ENCODE peak calls at places on chromosomes 4 and X, in nine cellular contexts. O is T-helper 2 cell, E is sigmoid colon, K is NAMALWA, T is T-helper 17 cell, Q is activated T-cell treated with anti-CD3 and anti-CD28 coated beads for 1 hour, J is NCI-H2081, X is HEK293T, F is A549. U is an unnamed sample.
A peak's percentile ranks its signal among the peaks of the same experiment; 100 is the strongest.

GRCh38 chr4:55069248-55069647 is 56.1 kb downstream of the KDR start:
- DNase-seq in O (no peak), E (no peak), K (no peak), T (no peak), Q (no peak), J (no peak), X (no peak), F (no peak), U (no peak)

GRCh38 chr4:124277691-124278090 is 434.8 kb downstream of the ANKRD50 start:
- DNase-seq in O (no peak), E (no peak), K (no peak), T (no peak), Q (no peak), J (no peak), X (no peak), F (no peak), U (no peak)

GRCh38 chrX:42098897-42099296 is 175.5 kb upstream of the CASK start:
- DNase-seq in O (no peak), E (no peak), K (no peak), T (no peak), Q (no peak), J (no peak), X (no peak), F (no peak), U (no peak)

GRCh38 chr4:6273661-6273990 is 4.0 kb downstream of the WFS1 start:
- DNase-seq in O (no peak), E (no peak), K (no peak), T (no peak), Q (no peak), J (no peak), X (no peak), F (no peak), U (no peak)

GRCh38 chr4:54092800-54093608 is 7.0 kb upstream of the GSX2 start:
- DNase-seq in O (no peak), E (no peak), K (no peak), T (no peak), Q (no peak), J (no peak), X (no peak), F (no peak), U (no peak)

GRCh38 chrX:28981952-28982351 is 394.7 kb downstream of the IL1RAPL1 start:
- DNase-seq in O (no peak), E (no peak), K (no peak), T (no peak), Q (no peak), J (no peak), X (no peak), F (no peak), U (no peak)

GRCh38 chr4:88659061-88659889 is 38.4 kb downstream of the NAP1L5 start:
- DNase-seq in O (peak; percentile 53), E (peak; percentile 70), K (peak; percentile 35), T (peak; percentile 9), Q (no peak), J (peak; percentile 55), X (peak; percentile 69), F (peak; percentile 67), U (no peak)

GRCh38 chr4:84379881-84380618 is 119.0 kb downstream of the NKX6-1 start:
- DNase-seq in O (no peak), E (no peak), K (no peak), T (no peak), Q (no peak), J (no peak), X (no peak), F (peak; percentile 40), U (no peak)

GRCh38 chrX:130024127-130024526 is 41.7 kb downstream of the BCORL1 start:
- DNase-seq in O (peak; percentile 89), E (peak; percentile 86), K (peak; percentile 85), T (peak; percentile 61), Q (peak; percentile 64), J (no peak), X (peak; percentile 73), F (peak; percentile 56), U (peak; percentile 84)

GRCh38 chr4:138758876-138759275 is 256.7 kb upstream of the NOCT start:
- DNase-seq in O (no peak), E (no peak), K (no peak), T (no peak), Q (no peak), J (no peak), X (no peak), F (no peak), U (no peak)

GRCh38 chr4:98728433-98728832 is 70.0 kb upstream of the TSPAN5 start:
- DNase-seq in O (no peak), E (no peak), K (no peak), T (no peak), Q (no peak), J (no peak), X (no peak), F (no peak), U (no peak)

GRCh38 chr4:4413373-4413725 is 26.4 kb downstream of the NSG1 start:
- DNase-seq in O (no peak), E (peak; percentile 44), K (no peak), T (no peak), Q (no peak), J (no peak), X (no peak), F (no peak), U (no peak)

GRCh38 chr4:6469144-6469543 is 3.3 kb downstream of the PPP2R2C start:
- DNase-seq in O (no peak), E (peak; percentile 9), K (no peak), T (no peak), Q (no peak), J (no peak), X (no peak), F (no peak), U (no peak)

GRCh38 chrX:118337687-118338086 is 8.2 kb upstream of the WDR44 start:
- DNase-seq in O (no peak), E (no peak), K (no peak), T (no peak), Q (no peak), J (no peak), X (no peak), F (no peak), U (no peak)

GRCh38 chrX:154714925-154715324 is 36.0 kb downstream of the GAB3 start:
- DNase-seq in O (peak; percentile 64), E (no peak), K (peak; percentile 72), T (peak; percentile 33), Q (peak; percentile 16), J (peak; percentile 4), X (peak; percentile 77), F (peak; percentile 45), U (peak; percentile 34)

GRCh38 chr4:5524900-5525299 is 183.5 kb downstream of the EVC2 start:
- DNase-seq in O (no peak), E (no peak), K (no peak), T (no peak), Q (no peak), J (no peak), X (no peak), F (no peak), U (no peak)

GRCh38 chr4:153792007-153792892 is 3.4 kb upstream of the SFRP2 start:
- DNase-seq in O (no peak), E (peak; percentile 84), K (no peak), T (no peak), Q (no peak), J (no peak), X (no peak), F (peak; percentile 5), U (no peak)

GRCh38 chr4:1842339-1842895 is 13.5 kb downstream of the LETM1 start:
- DNase-seq in O (no peak), E (no peak), K (no peak), T (no peak), Q (no peak), J (no peak), X (no peak), F (no peak), U (no peak)

GRCh38 chr4:119041951-119042560 is 93.6 kb upstream of the MYOZ2 start:
- DNase-seq in O (peak; percentile 76), E (peak; percentile 79), K (peak; percentile 95), T (peak; percentile 34), Q (peak; percentile 33), J (peak; percentile 74), X (peak; percentile 70), F (peak; percentile 81), U (peak; percentile 7)

GRCh38 chrX:67546496-67547423 is 2.9 kb downstream of the AR start:
- DNase-seq in O (no peak), E (no peak), K (no peak), T (no peak), Q (no peak), J (no peak), X (no peak), F (no peak), U (no peak)

GRCh38 chr4:183571350-183572076 is 66.7 kb downstream of the ING2 start:
- DNase-seq in O (no peak), E (no peak), K (peak; percentile 7), T (no peak), Q (no peak), J (no peak), X (no peak), F (peak; percentile 36), U (no peak)

GRCh38 chr4:2060578-2061207 is 1.6 kb downstream of the NAT8L start:
- DNase-seq in O (no peak), E (no peak), K (no peak), T (no peak), Q (no peak), J (peak; percentile 51), X (no peak), F (no peak), U (no peak)

GRCh38 chr4:46073778-46074177 is 50.1 kb downstream of the GABRG1 start:
- DNase-seq in O (no peak), E (no peak), K (no peak), T (no peak), Q (no peak), J (no peak), X (peak; percentile 1), F (no peak), U (no peak)

GRCh38 chr4:6892190-6892908 is 17.3 kb upstream of the TBC1D14 start:
- DNase-seq in O (peak; percentile 67), E (peak; percentile 77), K (no peak), T (no peak), Q (no peak), J (no peak), X (no peak), F (peak; percentile 86), U (peak; percentile 48)

GRCh38 chr4:78018271-78019049 is 38.7 kb upstream of the FRAS1 start:
- DNase-seq in O (no peak), E (no peak), K (no peak), T (no peak), Q (no peak), J (no peak), X (no peak), F (no peak), U (no peak)

U was measured in CD8-positive, alpha-beta T cell.